ENCODE peak calls at places on chromosomes 2 and 18, in four cellular contexts. W is stimulated activated CD4-positive, alpha-beta T cell treated with anti-CD3 and anti-CD28 coated beads, Interleukin-15, amount 100 ng/mL, for 1 hour; G is GM13977; O is kidney tubule cell. B is an unnamed sample.
A peak's percentile ranks its signal among the peaks of the same experiment; 100 is the strongest.

GRCh38 chr2:905091-905832 is 45.4 kb upstream of the SNTG2 start:
- DNase-seq in O (no peak), W (no peak), G (no peak), B (no peak)

GRCh38 chr2:239195318-239195871 is 205.4 kb downstream of the HDAC4 start:
- DNase-seq in O (no peak), G (no peak), W (no peak), B (no peak)

GRCh38 chr2:178280261-178280852 is 86.0 kb downstream of the OSBPL6 start:
- DNase-seq in G (peak; percentile 53), W (no peak), O (peak; percentile 38), B (no peak)

GRCh38 chr18:50356036-50356945 is 18.6 kb upstream of the SKA1 start:
- DNase-seq in W (no peak), G (peak; percentile 29), O (peak; percentile 58), B (no peak)

GRCh38 chr18:54775686-54776085 is 52.6 kb upstream of the RAB27B start:
- DNase-seq in O (peak; percentile 93), W (no peak), G (no peak), B (no peak)

GRCh38 chr2:223053431-223054192 is 1.6 kb downstream of the KCNE4 start:
- DNase-seq in W (no peak), O (no peak), G (no peak), B (no peak)

GRCh38 chr2:64644240-64645013 is 9.3 kb downstream of the SERTAD2 start:
- DNase-seq in G (peak; percentile 75), W (no peak), O (peak; percentile 79), B (peak; percentile 73)

GRCh38 chr2:3127279-3127690 is 250.3 kb downstream of the EIPR1 start:
- DNase-seq in G (no peak), O (no peak), W (no peak), B (peak; percentile 61)

GRCh38 chr18:21194871-21195771 is 46.9 kb upstream of the GREB1L start:
- DNase-seq in O (peak; percentile 65), G (peak; percentile 34), W (no peak), B (no peak)

GRCh38 chr2:64542071-64543005 is 18.2 kb downstream of the AFTPH start:
- DNase-seq in G (no peak), O (peak; percentile 50), W (no peak), B (no peak)

GRCh38 chr2:109195193-109196045 is 66.4 kb downstream of the SH3RF3 start:
- DNase-seq in G (no peak), O (no peak), W (no peak), B (no peak)

GRCh38 chr18:36831139-36831538 is 2.2 kb downstream of the KIAA1328 start:
- DNase-seq in G (no peak), W (no peak), O (peak; percentile 33), B (no peak)

GRCh38 chr2:231360881-231361294 is 34.6 kb upstream of the B3GNT7 start:
- DNase-seq in G (no peak), W (no peak), O (no peak), B (peak; percentile 49)

GRCh38 chr2:113124181-113124961 is 3.0 kb upstream of the IL1RN start:
- DNase-seq in G (peak; percentile 37), O (peak; percentile 69), W (no peak), B (no peak)

GRCh38 chr2:46555011-46555410 is 75.6 kb downstream of the TMEM247 start:
- DNase-seq in G (no peak), W (no peak), O (no peak), B (peak; percentile 77)

GRCh38 chr2:182098648-182099047 is 113.0 kb downstream of the PPP1R1C start:
- DNase-seq in W (no peak), G (no peak), O (no peak), B (no peak)

GRCh38 chr18:39455300-39455699 is 1889.7 kb upstream of the CELF4 start:
- DNase-seq in G (no peak), W (no peak), O (peak; percentile 88), B (no peak)

GRCh38 chr2:187075106-187076070 is 226.4 kb upstream of the ZSWIM2 start:
- DNase-seq in G (no peak), O (no peak), W (no peak), B (no peak)

GRCh38 chr2:46970334-46971288 is 55.0 kb upstream of the MCFD2 start:
- DNase-seq in G (no peak), O (peak; percentile 79), W (no peak), B (no peak)

GRCh38 chr2:47119001-47119400 is 36.1 kb downstream of the STPG4 start:
- DNase-seq in W (no peak), G (no peak), O (no peak), B (no peak)

GRCh38 chr2:25043241-25043867 is 1.5 kb downstream of the EFR3B start:
- DNase-seq in W (no peak), G (peak; percentile 30), O (peak; percentile 89), B (peak; percentile 73)

GRCh38 chr2:175012516-175012915 is 7.3 kb upstream of the CHN1 start:
- DNase-seq in O (peak; percentile 53), W (no peak), G (no peak), B (no peak)

GRCh38 chr2:174840436-174840835 is 76.2 kb upstream of the CHRNA1 start:
- DNase-seq in O (no peak), G (no peak), W (no peak), B (no peak)

GRCh38 chr2:1686784-1687105 is 57.6 kb downstream of the PXDN start:
- DNase-seq in W (no peak), G (no peak), O (peak; percentile 82), B (no peak)

GRCh38 chr2:848099-848498 is 102.5 kb upstream of the SNTG2 start:
- DNase-seq in O (no peak), W (no peak), G (no peak), B (no peak)

GRCh38 chr2:84849271-84849952 is 31.5 kb downstream of the TRABD2A start:
- DNase-seq in W (peak; percentile 32), G (no peak), O (no peak), B (peak; percentile 79)

GRCh38 chr2:147247749-147248148 is 597.1 kb upstream of the ACVR2A start:
- DNase-seq in G (no peak), O (no peak), W (no peak), B (no peak)

GRCh38 chr2:1938986-1939385 is 194.7 kb upstream of the PXDN start:
- DNase-seq in W (no peak), G (no peak), O (no peak), B (no peak)